ENCODE peak calls at places on chromosomes 5 and 9, in eight cellular contexts. T, G, I, U, S, Z, B and Q are unnamed samples.

GRCh38 chr5:119453045-119453383 is 717 bp downstream of the HSD17B4 start:
- DNase-seq in T (peak; percentile 36), G (peak; percentile 78), I (peak; percentile 38), U (no peak), S (peak; percentile 27), Z (no peak), B (no peak), Q (peak; percentile 32)

GRCh38 chr5:148788636-148789035 is 37.8 kb upstream of the ADRB2 start:
- DNase-seq in T (no peak), G (no peak), I (peak; percentile 31), U (no peak), S (no peak), Z (no peak), B (no peak), Q (no peak)

GRCh38 chr5:110070836-110071235 is 381.1 kb downstream of the MAN2A1 start:
- DNase-seq in T (no peak), G (no peak), I (peak; percentile 15), U (no peak), S (no peak), Z (no peak), B (no peak), Q (no peak)

GRCh38 chr5:148645527-148645926 is 8.8 kb downstream of the HTR4 start:
- DNase-seq in T (no peak), G (no peak), I (no peak), U (no peak), S (no peak), Z (no peak), B (no peak), Q (no peak)

GRCh38 chr9:93304574-93305496 is 120.9 kb downstream of the WNK2 start:
- DNase-seq in T (peak; percentile 47), G (no peak), I (peak; percentile 40), U (peak; percentile 94), S (peak; percentile 77), Z (peak; percentile 54), B (peak; percentile 36), Q (peak; percentile 52)

GRCh38 chr5:14922456-14922855 is 50.9 kb upstream of the ANKH start:
- DNase-seq in T (no peak), G (no peak), I (no peak), U (no peak), S (no peak), Z (no peak), B (no peak), Q (no peak)

GRCh38 chr9:93726147-93726546 is 149.8 kb downstream of the PHF2 start:
- DNase-seq in T (no peak), G (no peak), I (no peak), U (peak; percentile 27), S (no peak), Z (no peak), B (no peak), Q (no peak)

GRCh38 chr5:22411950-22412349 is 441.2 kb downstream of the CDH12 start:
- DNase-seq in T (no peak), G (no peak), I (no peak), U (no peak), S (no peak), Z (no peak), B (no peak), Q (no peak)

GRCh38 chr5:140111859-140112551 is 1.9 kb upstream of the PURA start:
- DNase-seq in T (no peak), G (no peak), I (no peak), U (peak; percentile 55), S (no peak), Z (no peak), B (no peak), Q (no peak)

GRCh38 chr5:140112685-140113179 is 1.2 kb upstream of the PURA start:
- DNase-seq in T (no peak), G (no peak), I (peak; percentile 47), U (no peak), S (no peak), Z (no peak), B (no peak), Q (peak; percentile 18)

GRCh38 chr5:140114341-140115185 is 654 bp downstream of the PURA start:
- DNase-seq in T (peak; percentile 71), G (peak; percentile 72), I (peak; percentile 69), U (peak; percentile 85), S (peak; percentile 57), Z (no peak), B (peak; percentile 18), Q (peak; percentile 64)

GRCh38 chr5:140113699-140114263 is at the start of gene PURA:
- DNase-seq in T (peak; percentile 97), G (peak; percentile 96), I (peak; percentile 86), U (peak; percentile 98), S (peak; percentile 92), Z (peak; percentile 84), B (peak; percentile 95), Q (peak; percentile 95)

DNA sequence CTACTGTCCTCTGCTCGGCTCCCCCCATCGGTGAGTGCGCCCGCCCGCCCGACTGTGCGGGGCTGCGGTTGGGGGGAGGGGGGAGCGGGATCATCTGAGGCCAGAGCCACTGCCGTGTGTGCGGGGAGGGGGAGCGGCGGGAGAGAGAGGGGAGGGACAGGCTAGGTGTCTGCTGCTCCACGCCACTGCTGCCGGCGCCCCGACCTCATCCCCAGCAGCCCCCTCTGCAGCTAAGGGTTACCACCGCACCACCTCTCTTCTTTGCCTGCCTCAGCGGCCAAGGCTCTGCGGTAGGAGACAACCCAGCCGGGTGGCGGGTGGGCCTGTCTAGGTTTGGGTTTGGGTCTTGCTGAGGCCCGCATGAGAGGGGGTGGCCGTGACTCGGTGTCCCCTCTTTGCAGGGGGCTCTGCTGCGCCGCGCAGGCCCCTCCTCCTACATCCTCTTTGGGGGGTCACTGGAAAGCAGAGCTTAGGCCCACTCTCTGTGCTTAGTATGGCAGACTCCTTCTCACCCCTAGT is 670 bp upstream of the PURA start:
- DNase-seq in T (peak; percentile 21), G (no peak), I (no peak), U (peak; percentile 82), S (no peak), Z (no peak), B (no peak), Q (peak; percentile 29)
- H3K4me1 ChIP-seq in T (peaks cover 61% of the 10 kb centered on the region), G (peaks cover 17% of the 10 kb centered on the region), I (peaks cover 6% of the 10 kb centered on the region), U (peaks cover 7% of the 10 kb centered on the region), S (peaks cover 19% of the 10 kb centered on the region), Z (peaks cover 5% of the 10 kb centered on the region), B (peaks cover 84% of the 10 kb centered on the region), Q (peaks cover 7% of the 10 kb centered on the region)

GRCh38 chr9:129177791-129178578 is at the start of gene IER5L:
- DNase-seq in T (peak; percentile 96), G (peak; percentile 95), I (peak; percentile 91), U (peak; percentile 98), S (peak; percentile 97), Z (peak; percentile 93), B (peak; percentile 93), Q (peak; percentile 96)

GRCh38 chr9:129176786-129177442 is 1.1 kb downstream of the IER5L start:
- DNase-seq in T (no peak), G (peak; percentile 47), I (peak; percentile 58), U (peak; percentile 82), S (peak; percentile 36), Z (no peak), B (no peak), Q (peak; percentile 48)

GRCh38 chr9:129177443-129177790 is 644 bp downstream of the IER5L start:
- DNase-seq in T (no peak), G (no peak), I (no peak), U (no peak), S (no peak), Z (no peak), B (no peak), Q (no peak)

GRCh38 chr9:129178579-129178909 is 483 bp upstream of the IER5L start:
- DNase-seq in T (no peak), G (no peak), I (no peak), U (no peak), S (no peak), Z (no peak), B (no peak), Q (no peak)

GRCh38 chr9:129178983-129179382 is 922 bp upstream of the IER5L start:
- DNase-seq in T (no peak), G (no peak), I (no peak), U (peak; percentile 96), S (no peak), Z (peak; percentile 92), B (no peak), Q (peak; percentile 60)
- H3K4me3 ChIP-seq in T (no peak overlapping the region), G (no peak overlapping the region), I (no peak overlapping the region), U (peak overlapping the region; percentile 82), S (no peak overlapping the region), Z (no peak overlapping the region), B (no peak overlapping the region), Q (peak overlapping the region; percentile 75)

DNA sequence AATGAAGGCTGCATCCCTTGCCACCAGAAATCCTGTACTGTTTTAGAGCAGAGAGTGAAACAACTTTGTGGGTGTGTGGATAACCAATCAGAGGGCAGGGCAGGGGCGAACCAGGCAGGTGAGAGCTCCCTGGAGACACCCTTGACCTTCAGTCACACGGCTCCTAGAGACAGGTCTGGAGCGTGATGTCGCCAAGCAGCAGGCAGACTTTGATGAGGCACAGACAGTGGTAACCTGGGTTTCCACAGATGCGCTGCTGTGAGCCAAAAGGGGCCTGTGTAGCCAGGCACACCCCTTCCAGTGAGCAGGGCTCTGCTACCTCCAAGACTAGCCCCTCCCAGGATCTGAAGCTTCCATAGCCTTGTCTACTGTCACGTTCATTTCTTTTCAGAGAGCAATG is 317.8 kb upstream of the ADCY2 start:
- DNase-seq in T (no peak), G (no peak), I (no peak), U (no peak), S (no peak), Z (no peak), B (no peak), Q (no peak)
- H3K36me3 ChIP-seq in T (no peaks in the 10 kb centered on the region), G (no peaks in the 10 kb centered on the region), I (no peaks in the 10 kb centered on the region), U (no peaks in the 10 kb centered on the region), S (no peaks in the 10 kb centered on the region), Z (no peaks in the 10 kb centered on the region), B (no peaks in the 10 kb centered on the region), Q (no peaks in the 10 kb centered on the region)

GRCh38 chr5:194603-195209 is 3.4 kb downstream of the LRRC14B start:
- DNase-seq in T (no peak), G (no peak), I (no peak), U (no peak), S (no peak), Z (no peak), B (no peak), Q (no peak)

GRCh38 chr5:194102-194501 is 2.8 kb downstream of the LRRC14B start:
- DNase-seq in T (no peak), G (no peak), I (no peak), U (no peak), S (no peak), Z (no peak), B (no peak), Q (no peak)

GRCh38 chr5:192970-193831 is 1.9 kb downstream of the LRRC14B start:
- DNase-seq in T (no peak), G (no peak), I (no peak), U (no peak), S (no peak), Z (no peak), B (no peak), Q (no peak)

GRCh38 chr5:196350-196749 is 5.1 kb downstream of the LRRC14B start:
- DNase-seq in T (no peak), G (no peak), I (no peak), U (no peak), S (no peak), Z (no peak), B (no peak), Q (no peak)

DNA sequence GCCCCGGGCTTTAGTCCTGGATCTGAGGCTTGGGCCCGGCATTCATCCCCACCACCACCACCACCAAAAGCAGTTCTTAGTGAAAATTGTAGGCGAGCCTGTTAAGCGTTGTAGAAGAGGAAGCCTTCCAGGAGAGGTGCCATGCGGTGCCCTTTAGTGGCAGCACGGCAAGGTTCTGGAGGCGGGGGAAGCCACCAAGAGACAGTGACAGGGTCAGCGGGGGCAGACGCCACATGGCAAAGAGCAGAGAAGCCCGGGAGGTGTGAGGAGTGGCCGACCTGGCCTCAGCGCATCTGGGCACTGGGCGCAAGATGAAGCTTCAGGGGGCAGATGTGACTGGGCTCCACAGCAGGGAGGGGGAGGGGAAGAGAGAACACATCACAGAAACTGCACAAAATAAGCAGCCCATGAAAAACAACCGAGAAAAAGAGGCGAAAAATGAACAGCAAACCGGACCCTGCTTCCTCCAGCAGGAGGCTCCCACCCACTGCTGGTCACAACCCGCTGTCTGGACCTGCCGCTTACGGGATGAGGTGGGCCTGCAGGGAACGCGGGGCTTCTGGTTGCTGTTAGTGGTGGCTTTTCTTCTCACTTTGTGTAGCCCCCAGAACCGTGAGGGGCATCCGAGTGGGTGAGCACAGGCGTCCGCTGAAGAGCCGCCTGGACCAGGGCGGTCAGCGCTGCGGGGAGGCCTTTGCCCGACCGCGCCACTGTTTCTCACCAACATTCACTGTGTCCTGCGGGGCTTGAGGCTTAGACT is 4.3 kb downstream of the LRRC14B start:
- DNase-seq in T (no peak), G (no peak), I (no peak), U (no peak), S (no peak), Z (no peak), B (no peak), Q (no peak)
- H3K4me1 ChIP-seq in T (no peaks in the 10 kb centered on the region), G (no peaks in the 10 kb centered on the region), I (no peaks in the 10 kb centered on the region), U (no peaks in the 10 kb centered on the region), S (peaks cover 5% of the 10 kb centered on the region), Z (peaks cover 2% of the 10 kb centered on the region), B (no peaks in the 10 kb centered on the region), Q (no peaks in the 10 kb centered on the region)